ENCODE peak calls at places on chromosomes 7 and 10, in eight cellular contexts. One of them, this sample, is unnamed.

GRCh38 chr10:6108631-6109443 is 20.0 kb downstream of the RBM17 start:
- DNase-seq in tibial artery: no peak
- DNase-seq in iPS DF 19.7: peak
- DNase-seq in CD4-positive, CD25-positive, alpha-beta regulatory T cell: peak
- DNase-seq in Peyer's patch: no peak
- DNase-seq in dermis microvascular lymphatic vessel endothelial cell: peak
- DNase-seq in chondrocyte: no peak
- DNase-seq in NCI-H2029: no peak
- DNase-seq in this sample: no peak

GRCh38 chr7:149772821-149773425 is 465 bp downstream of the ZNF467 start:
- DNase-seq in dermis microvascular lymphatic vessel endothelial cell: no peak
- DNase-seq in CD4-positive, CD25-positive, alpha-beta regulatory T cell: peak
- DNase-seq in tibial artery: no peak
- DNase-seq in NCI-H2029: no peak
- DNase-seq in iPS DF 19.7: no peak
- DNase-seq in Peyer's patch: no peak
- DNase-seq in chondrocyte: peak
- DNase-seq in this sample: peak

GRCh38 chr7:24609059-24609458 is 35.8 kb downstream of the PALS2 start:
- DNase-seq in CD4-positive, CD25-positive, alpha-beta regulatory T cell: no peak
- DNase-seq in chondrocyte: no peak
- DNase-seq in iPS DF 19.7: no peak
- DNase-seq in tibial artery: no peak
- DNase-seq in Peyer's patch: no peak
- DNase-seq in dermis microvascular lymphatic vessel endothelial cell: peak
- DNase-seq in NCI-H2029: no peak
- DNase-seq in this sample: no peak

GRCh38 chr7:155337946-155338631 is 40.4 kb downstream of the INSIG1 start:
- DNase-seq in Peyer's patch: peak
- DNase-seq in CD4-positive, CD25-positive, alpha-beta regulatory T cell: no peak
- DNase-seq in iPS DF 19.7: no peak
- DNase-seq in dermis microvascular lymphatic vessel endothelial cell: no peak
- DNase-seq in tibial artery: no peak
- DNase-seq in chondrocyte: peak
- DNase-seq in NCI-H2029: no peak
- DNase-seq in this sample: no peak

GRCh38 chr10:118272090-118272775 is 69.9 kb downstream of the FAM204A start:
- DNase-seq in tibial artery: no peak
- DNase-seq in CD4-positive, CD25-positive, alpha-beta regulatory T cell: no peak
- DNase-seq in dermis microvascular lymphatic vessel endothelial cell: no peak
- DNase-seq in chondrocyte: no peak
- DNase-seq in NCI-H2029: no peak
- DNase-seq in Peyer's patch: no peak
- DNase-seq in iPS DF 19.7: no peak
- DNase-seq in this sample: no peak

GRCh38 chr7:43467406-43467805 is 115.5 kb upstream of the STK17A start:
- DNase-seq in Peyer's patch: no peak
- DNase-seq in tibial artery: no peak
- DNase-seq in CD4-positive, CD25-positive, alpha-beta regulatory T cell: no peak
- DNase-seq in iPS DF 19.7: no peak
- DNase-seq in chondrocyte: no peak
- DNase-seq in dermis microvascular lymphatic vessel endothelial cell: no peak
- DNase-seq in NCI-H2029: no peak
- DNase-seq in this sample: no peak

GRCh38 chr7:134339475-134339874 is 22.7 kb upstream of the SLC35B4 start:
- DNase-seq in CD4-positive, CD25-positive, alpha-beta regulatory T cell: no peak
- DNase-seq in tibial artery: no peak
- DNase-seq in chondrocyte: no peak
- DNase-seq in Peyer's patch: no peak
- DNase-seq in iPS DF 19.7: no peak
- DNase-seq in dermis microvascular lymphatic vessel endothelial cell: no peak
- DNase-seq in NCI-H2029: no peak
- DNase-seq in this sample: no peak

GRCh38 chr7:30503273-30504212 is 1.1 kb downstream of the GGCT start:
- DNase-seq in iPS DF 19.7: no peak
- DNase-seq in CD4-positive, CD25-positive, alpha-beta regulatory T cell: no peak
- DNase-seq in Peyer's patch: no peak
- DNase-seq in NCI-H2029: no peak
- DNase-seq in dermis microvascular lymphatic vessel endothelial cell: no peak
- DNase-seq in tibial artery: no peak
- DNase-seq in chondrocyte: no peak
- DNase-seq in this sample: no peak

GRCh38 chr10:56547163-56547562 is 186.1 kb upstream of the ZWINT start:
- DNase-seq in iPS DF 19.7: no peak
- DNase-seq in tibial artery: no peak
- DNase-seq in NCI-H2029: peak
- DNase-seq in chondrocyte: no peak
- DNase-seq in Peyer's patch: peak
- DNase-seq in CD4-positive, CD25-positive, alpha-beta regulatory T cell: no peak
- DNase-seq in dermis microvascular lymphatic vessel endothelial cell: no peak
- DNase-seq in this sample: no peak

GRCh38 chr7:150417863-150418262 is 32.6 kb upstream of the GIMAP8 start:
- DNase-seq in iPS DF 19.7: no peak
- DNase-seq in dermis microvascular lymphatic vessel endothelial cell: no peak
- DNase-seq in CD4-positive, CD25-positive, alpha-beta regulatory T cell: no peak
- DNase-seq in chondrocyte: no peak
- DNase-seq in tibial artery: no peak
- DNase-seq in Peyer's patch: no peak
- DNase-seq in NCI-H2029: no peak
- DNase-seq in this sample: no peak

GRCh38 chr10:73156054-73156453 is 11.8 kb downstream of the ECD start:
- DNase-seq in CD4-positive, CD25-positive, alpha-beta regulatory T cell: no peak
- DNase-seq in iPS DF 19.7: no peak
- DNase-seq in tibial artery: no peak
- DNase-seq in chondrocyte: no peak
- DNase-seq in dermis microvascular lymphatic vessel endothelial cell: no peak
- DNase-seq in Peyer's patch: no peak
- DNase-seq in NCI-H2029: no peak
- DNase-seq in this sample: no peak

GRCh38 chr10:132459252-132460028 is 62.4 kb downstream of the PWWP2B start:
- DNase-seq in tibial artery: peak
- DNase-seq in CD4-positive, CD25-positive, alpha-beta regulatory T cell: no peak
- DNase-seq in chondrocyte: peak
- DNase-seq in NCI-H2029: no peak
- DNase-seq in Peyer's patch: peak
- DNase-seq in iPS DF 19.7: no peak
- DNase-seq in dermis microvascular lymphatic vessel endothelial cell: no peak
- DNase-seq in this sample: no peak

GRCh38 chr7:99699946-99700345 is 20.1 kb upstream of the CYP3A5 start:
- DNase-seq in iPS DF 19.7: no peak
- DNase-seq in dermis microvascular lymphatic vessel endothelial cell: no peak
- DNase-seq in NCI-H2029: no peak
- DNase-seq in CD4-positive, CD25-positive, alpha-beta regulatory T cell: no peak
- DNase-seq in Peyer's patch: peak
- DNase-seq in chondrocyte: no peak
- DNase-seq in tibial artery: no peak
- DNase-seq in this sample: no peak

GRCh38 chr10:125190414-125190813 is 30.1 kb upstream of the CTBP2 start:
- DNase-seq in tibial artery: no peak
- DNase-seq in NCI-H2029: no peak
- DNase-seq in iPS DF 19.7: no peak
- DNase-seq in chondrocyte: no peak
- DNase-seq in Peyer's patch: no peak
- DNase-seq in dermis microvascular lymphatic vessel endothelial cell: no peak
- DNase-seq in CD4-positive, CD25-positive, alpha-beta regulatory T cell: no peak
- DNase-seq in this sample: no peak

GRCh38 chr7:151819826-151820225 is 57.1 kb downstream of the PRKAG2 start:
- DNase-seq in iPS DF 19.7: no peak
- DNase-seq in chondrocyte: peak
- DNase-seq in CD4-positive, CD25-positive, alpha-beta regulatory T cell: no peak
- DNase-seq in tibial artery: no peak
- DNase-seq in Peyer's patch: peak
- DNase-seq in dermis microvascular lymphatic vessel endothelial cell: no peak
- DNase-seq in NCI-H2029: no peak
- DNase-seq in this sample: no peak

GRCh38 chr10:65325913-65326312 is 1599.9 kb upstream of the LRRTM3 start:
- DNase-seq in tibial artery: no peak
- DNase-seq in iPS DF 19.7: peak
- DNase-seq in chondrocyte: no peak
- DNase-seq in CD4-positive, CD25-positive, alpha-beta regulatory T cell: no peak
- DNase-seq in NCI-H2029: no peak
- DNase-seq in Peyer's patch: no peak
- DNase-seq in dermis microvascular lymphatic vessel endothelial cell: no peak
- DNase-seq in this sample: no peak

GRCh38 chr10:63757067-63757466 is 235.9 kb downstream of the REEP3 start:
- DNase-seq in CD4-positive, CD25-positive, alpha-beta regulatory T cell: no peak
- DNase-seq in iPS DF 19.7: no peak
- DNase-seq in tibial artery: no peak
- DNase-seq in chondrocyte: no peak
- DNase-seq in Peyer's patch: no peak
- DNase-seq in dermis microvascular lymphatic vessel endothelial cell: no peak
- DNase-seq in NCI-H2029: no peak
- DNase-seq in this sample: no peak

GRCh38 chr10:555682-556350 is 133.7 kb downstream of the DIP2C start:
- DNase-seq in Peyer's patch: no peak
- DNase-seq in chondrocyte: no peak
- DNase-seq in tibial artery: peak
- DNase-seq in dermis microvascular lymphatic vessel endothelial cell: no peak
- DNase-seq in CD4-positive, CD25-positive, alpha-beta regulatory T cell: no peak
- DNase-seq in iPS DF 19.7: no peak
- DNase-seq in NCI-H2029: no peak
- DNase-seq in this sample: no peak

GRCh38 chr7:122298131-122298530 is 6.4 kb downstream of the FEZF1 start:
- DNase-seq in NCI-H2029: no peak
- DNase-seq in CD4-positive, CD25-positive, alpha-beta regulatory T cell: no peak
- DNase-seq in tibial artery: no peak
- DNase-seq in iPS DF 19.7: no peak
- DNase-seq in Peyer's patch: no peak
- DNase-seq in chondrocyte: no peak
- DNase-seq in dermis microvascular lymphatic vessel endothelial cell: no peak
- DNase-seq in this sample: no peak

This sample was measured in lung.